ENCODE peak calls at places on chromosomes 6 and 20, in ten cellular contexts. Y is osteocyte; J is B cell; L is foreskin melanocyte; M is stimulated activated CD4-positive, alpha-beta T cell treated with anti-CD3 and anti-CD28 coated beads, TNF-alpha, amount 100 ng/mL, for 24 hours; I is choroid plexus epithelial cell; N is upper lobe of right lung; F is GM03348; P is Kasumi-1; U is neural crest cell. T is an unnamed sample.
A peak's percentile ranks its signal among the peaks of the same experiment; 100 is the strongest.

GRCh38 chr20:61185181-61185580 is 66.9 kb upstream of the CDH4 start:
- DNase-seq in M (no peak), N (no peak), L (no peak), I (peak; percentile 5), P (no peak), F (no peak), Y (no peak), U (no peak), J (no peak), T (no peak)

GRCh38 chr6:43869091-43869710 is 99.2 kb downstream of the VEGFA start:
- DNase-seq in P (no peak), N (peak; percentile 64), M (no peak), L (no peak), Y (no peak), F (no peak), I (no peak), U (no peak), J (no peak), T (peak; percentile 37)

GRCh38 chr20:62977613-62978558 is 25.4 kb downstream of the SLC17A9 start:
- DNase-seq in J (peak; percentile 95), L (no peak), N (no peak), P (no peak), I (no peak), M (peak; percentile 62), F (no peak), U (no peak), Y (no peak), T (no peak)

GRCh38 chr6:87291879-87292278 is 30.5 kb upstream of the SMIM8 start:
- DNase-seq in L (no peak), P (no peak), F (no peak), M (no peak), U (no peak), I (no peak), N (no peak), Y (no peak), J (no peak), T (no peak)

GRCh38 chr6:33161354-33162320 is 30.6 kb downstream of the COL11A2 start:
- DNase-seq in P (peak; percentile 37), L (peak; percentile 76), F (peak; percentile 95), N (peak; percentile 93), M (peak; percentile 62), I (peak; percentile 56), Y (peak; percentile 95), J (peak; percentile 84), U (peak; percentile 86), T (peak; percentile 94)

GRCh38 chr6:52524921-52525320 is 51.9 kb downstream of the TRAM2 start:
- DNase-seq in L (no peak), N (no peak), M (no peak), F (no peak), J (no peak), Y (no peak), P (no peak), I (no peak), U (no peak), T (no peak)

GRCh38 chr6:21185849-21186478 is 407.6 kb upstream of the SOX4 start:
- DNase-seq in Y (no peak), J (no peak), F (no peak), N (no peak), I (no peak), M (no peak), P (no peak), L (no peak), U (no peak), T (no peak)

GRCh38 chr6:165800337-165800736 is 137.3 kb upstream of the PDE10A start:
- DNase-seq in F (no peak), L (no peak), U (no peak), J (no peak), I (no peak), N (no peak), Y (no peak), P (no peak), M (no peak), T (no peak)

GRCh38 chr20:46057856-46058655 is 29.0 kb downstream of the SLC12A5 start:
- DNase-seq in J (no peak), U (peak; percentile 45), Y (peak; percentile 84), I (peak; percentile 51), F (peak; percentile 68), N (peak; percentile 76), P (peak; percentile 86), M (no peak), L (peak; percentile 43), T (peak; percentile 55)